ENCODE peak calls at places on chromosome 18, in five cellular contexts. Z is lower lobe of right lung; S is neuronal stem cell; P is Peyer's patch; T is effector memory CD4-positive, alpha-beta T cell. B is an unnamed sample.

GRCh38 chr18:4319738-4320677 is 135.1 kb downstream of the DLGAP1 start:
- DNase-seq in Z (no peak), S (no peak), P (no peak), T (no peak), B (no peak)

GRCh38 chr18:55407191-55407590 is 180.8 kb downstream of the TCF4 start:
- DNase-seq in Z (no peak), S (no peak), P (no peak), T (no peak), B (no peak)

GRCh38 chr18:60147326-60147725 is 225.2 kb downstream of the MC4R start:
- DNase-seq in Z (no peak), S (no peak), P (no peak), T (no peak), B (no peak)

GRCh38 chr18:37006742-37007141 is 177.8 kb downstream of the KIAA1328 start:
- DNase-seq in Z (no peak), S (no peak), P (no peak), T (no peak), B (no peak)

GRCh38 chr18:56747857-56748256 is 96.7 kb downstream of the WDR7 start:
- DNase-seq in Z (no peak), S (no peak), P (no peak), T (no peak), B (no peak)

GRCh38 chr18:55252053-55252675 is 292.9 kb upstream of the CCDC68 start:
- DNase-seq in Z (no peak), S (no peak), P (no peak), T (no peak), B (no peak)

GRCh38 chr18:37717656-37718055 is 152.1 kb upstream of the CELF4 start:
- DNase-seq in Z (no peak), S (no peak), P (no peak), T (no peak), B (no peak)

GRCh38 chr18:69787825-69788547 is 159.7 kb downstream of the CD226 start:
- DNase-seq in Z (no peak), S (no peak), P (no peak), T (no peak), B (no peak)

GRCh38 chr18:49565656-49566055 is 3.8 kb downstream of the LIPG start:
- DNase-seq in Z (no peak), S (no peak), P (no peak), T (no peak), B (no peak)

GRCh38 chr18:48274301-48274700 is 134.9 kb downstream of the ZBTB7C start:
- DNase-seq in Z (no peak), S (no peak), P (no peak), T (no peak), B (no peak)

GRCh38 chr18:54950221-54950620 is 9.0 kb downstream of the CCDC68 start:
- DNase-seq in Z (no peak), S (no peak), P (no peak), T (no peak), B (no peak)

GRCh38 chr18:47413327-47413726 is 161.9 kb upstream of the SKOR2 start:
- DNase-seq in Z (no peak), S (no peak), P (no peak), T (no peak), B (no peak)

GRCh38 chr18:48918660-48919415 is 31.9 kb downstream of the SMAD7 start:
- DNase-seq in Z (no peak), S (no peak), P (peak; percentile 36), T (no peak), B (no peak)

GRCh38 chr18:42484648-42485047 is 529.6 kb downstream of the PIK3C3 start:
- DNase-seq in Z (no peak), S (no peak), P (no peak), T (no peak), B (no peak)

GRCh38 chr18:13481331-13481730 is 245.0 kb downstream of the FAM210A start:
- DNase-seq in Z (no peak), S (no peak), P (no peak), T (no peak), B (no peak)

GRCh38 chr18:13483316-13484270 is 242.8 kb downstream of the FAM210A start:
- DNase-seq in Z (no peak), S (no peak), P (no peak), T (no peak), B (no peak)

GRCh38 chr18:13482641-13482945 is 243.8 kb downstream of the FAM210A start:
- DNase-seq in Z (no peak), S (no peak), P (no peak), T (no peak), B (no peak)

GRCh38 chr18:13480856-13481255 is 245.5 kb downstream of the FAM210A start:
- DNase-seq in Z (no peak), S (no peak), P (no peak), T (no peak), B (no peak)

DNA sequence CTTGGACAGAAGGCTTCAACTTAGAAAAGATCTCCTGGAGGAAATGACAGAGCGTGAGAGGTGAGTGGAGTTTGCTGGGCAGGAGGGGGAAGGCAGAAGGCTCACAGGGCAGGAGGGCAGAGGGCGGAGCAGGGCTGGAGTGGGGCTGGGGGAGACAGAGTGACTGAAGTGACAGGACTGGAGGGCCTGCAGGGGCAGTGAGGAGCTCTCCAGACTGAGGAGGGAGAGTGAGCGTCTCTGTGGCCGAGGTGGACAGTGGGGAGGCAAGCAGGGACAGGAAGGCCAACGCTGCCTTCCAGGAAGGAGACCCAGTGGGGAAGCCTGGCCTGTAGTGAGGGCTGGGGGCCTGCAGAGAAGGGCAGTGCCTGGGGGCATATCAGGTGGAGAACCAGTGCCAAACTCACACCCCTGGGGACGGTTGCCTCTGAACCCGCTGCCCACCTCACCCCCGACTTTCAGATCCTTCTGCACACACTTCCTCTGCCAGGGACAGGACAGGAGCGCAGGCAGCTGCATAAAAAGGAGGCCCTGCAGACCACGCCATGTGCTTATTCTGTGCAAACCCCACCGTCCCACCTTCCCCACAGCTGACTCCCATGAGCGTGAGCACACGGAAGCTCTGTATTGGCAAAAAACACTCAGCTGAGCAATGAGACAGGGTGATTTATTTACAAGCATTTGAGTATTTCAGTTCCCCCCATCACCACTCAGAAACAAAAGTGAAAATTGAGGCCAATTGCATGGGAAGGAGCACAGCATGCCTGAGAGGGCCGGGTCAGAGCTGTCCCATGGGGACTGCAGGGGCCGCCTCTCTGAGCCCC is 244.3 kb downstream of the FAM210A start:
- DNase-seq in Z (no peak), S (no peak), P (no peak), T (no peak), B (no peak)
- H3K36me3 ChIP-seq in Z (no peaks in the 10 kb centered on the region), S (no peaks in the 10 kb centered on the region), P (no peaks in the 10 kb centered on the region), T (peaks cover under 1% of the 10 kb centered on the region), B (no peaks in the 10 kb centered on the region)

GRCh38 chr18:72329533-72329932 is 214.6 kb downstream of the CBLN2 start:
- DNase-seq in Z (no peak), S (no peak), P (no peak), T (no peak), B (no peak)
- H3K9me3 ChIP-seq in Z (no peaks in the 10 kb centered on the region), S (no peaks in the 10 kb centered on the region), P (no peaks in the 10 kb centered on the region), T (no peaks in the 10 kb centered on the region), B (no peaks in the 10 kb centered on the region)

DNA sequence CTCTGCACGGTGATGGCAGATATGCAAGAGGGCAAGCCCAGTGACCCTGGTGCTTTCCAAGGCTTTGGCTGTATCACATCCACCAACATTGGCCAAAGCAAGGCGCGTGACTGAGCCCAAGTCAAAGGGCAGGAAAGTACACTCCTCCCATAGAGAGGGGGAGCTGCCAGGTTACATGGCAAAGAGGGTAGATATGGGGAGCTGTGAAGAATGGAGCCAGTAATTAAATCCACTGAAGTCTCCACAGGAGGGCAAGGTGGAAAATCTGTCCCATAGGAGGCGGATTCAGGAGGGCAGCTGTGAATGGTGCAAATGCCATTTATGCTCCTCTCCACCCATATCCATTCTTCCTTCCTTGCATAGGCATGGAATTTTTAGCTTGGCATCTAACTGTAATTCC is 44.6 kb upstream of the THOC1 start:
- DNase-seq in Z (no peak), S (no peak), P (no peak), T (no peak), B (no peak)
- H3K27me3 ChIP-seq in Z (no peaks in the 10 kb centered on the region), S (no peaks in the 10 kb centered on the region), P (no peaks in the 10 kb centered on the region), T (no peaks in the 10 kb centered on the region), B (no peaks in the 10 kb centered on the region)

GRCh38 chr18:45448871-45449270 is 166.4 kb upstream of the SLC14A2 start:
- DNase-seq in Z (no peak), S (no peak), P (no peak), T (no peak), B (no peak)
- H3K36me3 ChIP-seq in Z (no peaks in the 10 kb centered on the region), S (no peaks in the 10 kb centered on the region), P (no peaks in the 10 kb centered on the region), T (no peaks in the 10 kb centered on the region), B (no peaks in the 10 kb centered on the region)